ENCODE peak calls at places on chromosomes 13 and 19, in seven cellular contexts. X is fibroblast of the aortic adventitia, C is HFF-Myc, F is GM23338, S is AG04449, H is heart right ventricle, G is IMR-90. V is an unnamed sample.

GRCh38 chr13:113170503-113170902 is 12.1 kb downstream of the PROZ start:
- DNase-seq in X (no peak), H (no peak), G (no peak), S (no peak), C (no peak), F (no peak), V (no peak)

GRCh38 chr19:4916292-4917082 is 7.2 kb downstream of the UHRF1 start:
- DNase-seq in F (no peak), C (no peak), H (no peak), G (no peak), X (no peak), S (no peak), V (no peak)

GRCh38 chr13:79451500-79451962 is 29.4 kb upstream of the NDFIP2 start:
- DNase-seq in C (peak), S (peak), X (peak), H (no peak), G (peak), F (peak), V (peak)

GRCh38 chr19:39254539-39255345 is 6.1 kb upstream of the IFNL4 start:
- DNase-seq in X (no peak), C (no peak), S (no peak), F (no peak), H (no peak), G (no peak), V (no peak)

GRCh38 chr13:99062593-99062992 is 84.7 kb upstream of the DOCK9 start:
- DNase-seq in F (no peak), S (no peak), G (peak), C (no peak), H (peak), X (peak), V (no peak)

GRCh38 chr19:35088514-35088913 is 27.1 kb upstream of the FXYD3 start:
- DNase-seq in H (no peak), X (peak), C (peak), S (peak), G (peak), F (no peak), V (no peak)

GRCh38 chr13:92461402-92461801 is 765.2 kb upstream of the GPC6 start:
- DNase-seq in H (no peak), F (no peak), C (no peak), S (no peak), X (no peak), G (no peak), V (no peak)

GRCh38 chr13:31945202-31945978 is 86.2 kb upstream of the FRY start:
- DNase-seq in H (peak), C (peak), G (peak), S (peak), X (peak), F (peak), V (peak)

GRCh38 chr13:98536729-98537128 is 40.2 kb downstream of the STK24 start:
- DNase-seq in S (no peak), F (no peak), H (no peak), C (no peak), G (no peak), X (no peak), V (no peak)

GRCh38 chr13:94384217-94384905 is 95.1 kb downstream of the DCT start:
- DNase-seq in X (no peak), G (peak), S (no peak), C (no peak), F (no peak), H (no peak), V (no peak)

GRCh38 chr13:36190771-36191170 is 23.6 kb downstream of the SOHLH2 start:
- DNase-seq in G (no peak), X (peak), S (no peak), C (no peak), F (no peak), H (no peak), V (no peak)

GRCh38 chr19:9528757-9529336 is 9.6 kb downstream of the ZNF426 start:
- DNase-seq in H (no peak), F (peak), S (no peak), G (peak), C (no peak), X (peak), V (no peak)

GRCh38 chr19:53057904-53058579 is 13.5 kb downstream of the ERVV-2 start:
- DNase-seq in S (no peak), F (peak), C (no peak), G (no peak), H (peak), X (no peak), V (no peak)

GRCh38 chr13:31545616-31546015 is 193.7 kb upstream of the RXFP2 start:
- DNase-seq in F (no peak), C (peak), S (no peak), X (peak), H (no peak), G (no peak), V (no peak)

GRCh38 chr19:46728693-46729339 is 11.9 kb upstream of the PRKD2 start:
- DNase-seq in F (peak), H (peak), G (peak), S (no peak), X (peak), C (no peak), V (no peak)

GRCh38 chr19:53885036-53885435 is 3.0 kb downstream of the PRKCG start:
- DNase-seq in S (no peak), C (no peak), H (no peak), X (no peak), F (no peak), G (no peak), V (no peak)

GRCh38 chr19:48934837-48935236 is 1.3 kb downstream of the DHDH start:
- DNase-seq in H (no peak), X (no peak), F (peak), G (no peak), C (no peak), S (no peak), V (no peak)

GRCh38 chr19:6412111-6412999 is 12.3 kb downstream of the KHSRP start:
- DNase-seq in H (no peak), F (peak), X (no peak), S (no peak), C (no peak), G (no peak), V (no peak)

DNA sequence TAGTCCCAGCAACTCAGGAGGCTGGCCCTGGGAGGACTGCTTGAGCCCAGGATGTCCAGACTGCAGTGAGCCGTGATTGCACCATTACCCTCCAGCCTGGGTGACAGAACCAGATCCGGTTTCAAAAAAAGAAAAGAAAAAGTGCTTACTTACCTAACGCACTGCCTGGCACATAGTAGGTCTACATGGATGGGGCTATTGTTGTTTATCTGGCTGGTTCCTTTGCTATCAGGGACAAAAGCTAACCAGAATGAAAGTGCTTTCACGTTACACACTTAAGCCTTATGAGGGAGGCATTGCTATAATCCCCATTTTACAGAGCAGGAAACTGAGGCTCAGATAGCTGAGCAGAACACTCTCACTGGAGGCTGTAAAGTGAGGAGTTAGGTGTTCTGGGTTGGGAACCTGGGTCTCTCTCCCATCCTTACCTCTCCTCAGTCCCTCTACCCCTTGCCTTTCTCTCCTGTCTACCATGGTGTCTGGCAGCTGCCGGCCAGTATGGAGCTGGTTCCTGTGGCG is 2.8 kb downstream of the DNM2 start:
- DNase-seq in S (no peak), F (no peak), H (no peak), C (no peak), G (no peak), X (no peak), V (no peak)
- H3K4me3 ChIP-seq in S (no peak), F (no peak), H (no peak), C (no peak), G (no peak), X (no peak), V (peak)

DNA sequence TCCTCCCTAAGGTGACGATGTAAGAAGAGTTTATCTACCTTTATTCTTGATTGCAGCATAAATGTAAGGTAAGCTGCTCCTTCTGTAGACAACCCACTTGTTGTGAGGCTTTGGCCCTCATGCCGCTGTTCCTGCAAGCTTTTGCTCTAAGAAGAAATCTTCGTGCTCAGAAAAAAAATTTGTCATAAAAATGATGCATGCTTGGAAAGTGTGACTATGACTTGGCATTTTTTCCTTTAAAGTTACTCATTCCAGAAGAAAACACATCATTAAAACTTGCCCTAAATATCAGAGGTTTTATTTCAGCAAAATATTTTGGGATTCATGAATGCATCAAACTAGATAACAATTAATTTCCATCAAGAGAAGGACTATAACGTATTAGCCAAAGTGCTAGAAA is 39.8 kb downstream of the KCTD12 start:
- DNase-seq in S (no peak), X (peak), C (no peak), F (no peak), H (no peak), G (no peak), V (no peak)
- H3K4me3 ChIP-seq in S (no peak), X (no peak), C (no peak), F (no peak), H (no peak), G (no peak), V (no peak)

GRCh38 chr19:3275068-3275582 is 50.7 kb downstream of the CELF5 start:
- DNase-seq in S (no peak), F (peak), H (no peak), C (no peak), G (no peak), X (no peak), V (no peak)
- H3K4me3 ChIP-seq in S (peak), F (peak), H (no peak), C (peak), G (peak), X (peak), V (peak)

DNA sequence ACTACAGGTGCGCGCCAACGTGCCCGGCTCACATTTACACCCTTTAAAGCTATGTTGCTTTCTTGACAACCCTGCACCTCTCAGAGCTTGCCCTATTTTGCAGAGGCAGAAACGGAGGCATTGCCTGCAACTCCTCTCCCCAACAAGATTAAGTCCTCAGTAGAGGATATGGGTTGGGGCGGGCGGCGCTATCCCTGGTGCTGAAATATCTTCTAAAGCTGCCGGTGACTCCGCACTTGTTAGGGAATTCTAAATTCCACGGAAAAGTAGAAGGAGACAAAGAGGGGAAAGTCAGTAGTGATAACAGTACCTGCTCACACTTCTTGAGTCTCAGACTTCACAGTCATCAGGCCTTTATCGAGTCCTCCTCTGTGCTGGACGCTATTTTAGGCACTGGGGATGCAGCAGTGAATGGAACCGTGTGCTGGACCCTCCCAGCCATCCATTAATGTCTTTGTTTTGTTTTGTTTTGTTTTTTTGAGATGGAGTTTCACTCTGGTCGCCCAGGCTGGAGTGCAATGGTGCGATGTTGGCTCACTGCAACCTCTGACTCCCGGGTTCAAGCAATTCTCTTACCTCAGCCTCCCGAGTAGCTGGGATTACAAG is 18.0 kb downstream of the SLC5A5 start:
- DNase-seq in F (peak), S (no peak), C (no peak), H (peak), G (peak), X (peak), V (no peak)
- H3K4me3 ChIP-seq in F (no peak), S (no peak), C (no peak), H (no peak), G (no peak), X (no peak), V (no peak)

DNA sequence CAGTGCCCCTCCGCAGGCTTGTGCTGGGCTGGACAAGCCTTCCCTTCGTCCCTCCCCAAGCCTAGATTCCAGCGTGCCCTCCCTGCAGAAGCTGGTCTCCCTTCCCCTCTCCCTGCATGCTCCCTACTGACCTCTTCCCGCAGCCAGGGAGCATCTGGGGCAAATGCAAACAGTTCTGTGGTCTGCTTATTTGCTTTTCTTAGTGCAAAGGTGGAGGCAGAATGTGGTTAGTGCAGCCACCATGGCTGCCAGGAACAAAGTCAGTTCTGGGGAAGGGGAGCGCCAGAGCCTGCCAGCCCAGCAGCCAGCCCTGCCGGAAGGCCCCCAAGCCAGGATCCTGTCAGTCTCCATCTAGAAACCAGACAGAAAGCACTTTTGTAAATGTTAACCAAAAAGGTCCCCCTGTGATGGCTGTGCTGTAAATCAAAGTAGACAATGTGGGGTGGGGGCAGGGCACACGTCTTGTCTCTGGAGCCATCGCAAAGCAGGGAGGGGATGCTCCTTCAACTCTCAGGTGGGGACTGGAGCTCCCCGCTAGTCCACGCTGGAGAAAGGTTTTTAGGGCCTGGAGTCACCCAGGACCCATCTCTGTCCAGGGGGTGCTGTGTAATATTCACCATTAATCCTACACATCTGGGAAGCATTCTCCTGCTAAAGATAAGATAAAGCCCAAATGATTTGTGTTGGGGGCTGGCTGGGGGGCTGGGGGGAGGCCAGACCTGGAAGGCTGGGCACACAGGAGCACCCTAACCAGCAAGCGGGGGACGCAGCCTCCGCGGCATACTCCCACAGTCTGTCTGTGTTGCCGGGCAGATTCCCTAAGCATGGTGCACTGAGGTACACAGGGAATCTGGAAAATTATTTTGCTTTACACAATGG is 30.9 kb downstream of the SERP2 start:
- DNase-seq in C (no peak), X (no peak), H (no peak), G (no peak), S (no peak), F (peak), V (no peak)
- H3K4me3 ChIP-seq in C (no peak), X (no peak), H (no peak), G (no peak), S (no peak), F (peak), V (no peak)

GRCh38 chr13:61415749-61416148 is at the start of gene PCDH20:
- DNase-seq in F (no peak), G (no peak), S (no peak), C (no peak), X (no peak), H (no peak), V (no peak)
- H3K4me3 ChIP-seq in F (peak), G (no peak), S (no peak), C (no peak), X (no peak), H (peak), V (peak)

DNA sequence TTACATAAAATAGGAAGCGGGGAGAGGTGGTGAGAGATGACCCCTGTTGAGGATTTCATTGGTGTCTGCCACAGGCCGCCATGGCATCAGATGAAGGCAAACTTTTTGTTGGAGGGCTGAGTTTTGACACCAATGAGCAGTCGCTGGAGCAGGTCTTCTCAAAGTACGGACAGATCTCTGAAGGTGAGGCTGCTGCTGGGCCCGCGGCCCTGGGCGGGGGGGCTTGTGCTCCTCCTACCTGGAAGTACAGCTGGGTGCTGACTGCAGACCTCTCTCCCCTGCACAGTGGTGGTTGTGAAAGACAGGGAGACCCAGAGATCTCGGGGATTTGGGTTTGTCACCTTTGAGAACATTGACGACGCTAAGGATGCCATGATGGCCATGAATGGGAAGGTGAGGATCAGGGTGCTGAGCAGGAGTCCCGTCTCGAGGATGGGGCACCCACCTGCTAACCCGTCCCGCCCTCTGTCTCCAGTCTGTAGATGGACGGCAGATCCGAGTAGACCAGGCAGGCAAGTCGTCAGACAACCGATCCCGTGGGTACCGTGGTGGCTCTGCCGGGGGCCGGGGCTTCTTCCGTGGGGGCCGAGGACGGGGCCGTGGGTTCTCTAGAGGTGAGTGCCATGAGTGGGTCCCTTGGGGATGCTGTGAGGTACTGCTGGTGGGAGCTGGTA is 1.9 kb downstream of the CIRBP start:
- DNase-seq in X (no peak), G (no peak), F (no peak), C (no peak), S (no peak), H (no peak), V (no peak)
- H3K4me3 ChIP-seq in X (peak), G (no peak), F (peak), C (peak), S (peak), H (peak), V (peak)

GRCh38 chr19:1851581-1852293 is 3.5 kb upstream of the REXO1 start:
- DNase-seq in S (no peak), X (no peak), H (no peak), F (peak), G (no peak), C (no peak), V (no peak)
- H3K4me3 ChIP-seq in S (no peak), X (no peak), H (no peak), F (peak), G (no peak), C (no peak), V (no peak)

GRCh38 chr13:110326263-110326904 is 19.3 kb downstream of the COL4A2 start:
- DNase-seq in H (no peak), F (no peak), G (no peak), X (no peak), S (no peak), C (no peak), V (no peak)
- H3K4me3 ChIP-seq in H (no peak), F (peak), G (no peak), X (no peak), S (no peak), C (no peak), V (no peak)

DNA sequence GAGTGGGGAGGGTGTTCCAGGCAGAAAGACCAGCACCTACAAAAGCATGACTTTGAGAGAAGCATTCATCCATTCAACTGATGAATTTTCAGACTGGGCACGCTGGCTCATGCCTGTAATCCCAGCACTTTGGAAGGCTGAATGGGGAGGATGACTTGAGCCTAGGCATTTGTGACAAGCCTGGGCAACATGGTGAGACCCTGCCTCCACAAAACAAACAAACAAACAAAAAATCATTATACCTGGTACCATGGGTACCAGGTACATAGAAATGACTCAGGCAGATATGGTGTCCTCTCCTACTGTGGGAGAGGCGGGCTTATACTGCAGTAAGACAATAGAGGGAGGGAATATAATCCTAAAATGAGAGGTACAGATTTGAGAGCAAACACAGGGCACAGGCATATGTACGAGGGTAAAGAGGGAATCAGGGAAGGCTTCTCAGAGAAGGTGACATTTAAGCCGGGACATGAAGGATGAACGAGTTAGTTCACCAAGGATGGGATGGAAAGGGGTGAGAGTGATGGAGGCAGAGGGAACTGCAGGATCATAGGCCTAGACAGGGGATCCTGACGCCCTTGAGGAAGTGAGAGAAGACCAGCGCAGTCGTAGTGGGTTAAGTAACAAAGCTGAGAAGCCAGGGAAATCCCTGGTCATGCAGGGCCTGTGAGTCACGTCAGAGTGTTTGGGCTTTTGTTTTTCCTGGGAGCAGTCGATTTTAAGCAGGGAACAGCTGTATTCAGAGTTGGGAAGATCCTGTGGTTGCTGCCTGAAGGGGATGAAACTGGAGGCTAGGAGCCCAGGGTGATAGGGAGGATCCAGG is 2.9 kb downstream of the CYP2S1 start:
- DNase-seq in X (peak), C (no peak), G (peak), F (no peak), S (no peak), H (no peak), V (no peak)
- H3K4me3 ChIP-seq in X (no peak), C (no peak), G (no peak), F (peak), S (no peak), H (no peak), V (no peak)

V was measured in epithelial cell of proximal tubule.